ENCODE peak calls at places on chromosomes 16 and 17, in four cellular contexts. U is progenitor cell of endocrine pancreas, R is heart left ventricle, S is RWPE1. L is an unnamed sample.
A peak's percentile ranks its signal among the peaks of the same experiment; 100 is the strongest.

GRCh38 chr17:35808240-35808961 is 883 bp upstream of the TAF15 start:
- DNase-seq in U (no peak), R (no peak), S (no peak), L (no peak)

GRCh38 chr16:78842950-78843349 is 743.5 kb downstream of the WWOX start:
- DNase-seq in U (no peak), R (no peak), S (no peak), L (no peak)

GRCh38 chr16:86951831-86952598 is 365.2 kb downstream of the C16orf95 start:
- DNase-seq in U (no peak), R (no peak), S (peak; percentile 64), L (no peak)

GRCh38 chr16:30104090-30104489 is 8.1 kb upstream of the YPEL3 start:
- DNase-seq in U (no peak), R (no peak), S (no peak), L (no peak)

GRCh38 chr16:17657037-17657436 is 186.3 kb upstream of the XYLT1 start:
- DNase-seq in U (no peak), R (no peak), S (no peak), L (no peak)

GRCh38 chr16:52741386-52741785 is 194.4 kb upstream of the TOX3 start:
- DNase-seq in U (no peak), R (no peak), S (no peak), L (no peak)

GRCh38 chr17:42673885-42674754 is 2.7 kb downstream of the PLEKHH3 start:
- DNase-seq in U (no peak), R (peak; percentile 83), S (peak; percentile 52), L (peak; percentile 57)

GRCh38 chr17:42212382-42212781 is 18.1 kb upstream of the GHDC start:
- DNase-seq in U (no peak), R (no peak), S (no peak), L (no peak)

GRCh38 chr16:11135167-11135973 is 120.6 kb downstream of the SOCS1 start:
- DNase-seq in U (no peak), R (no peak), S (peak; percentile 53), L (no peak)

GRCh38 chr17:80081596-80081995 is 19.8 kb upstream of the GAA start:
- DNase-seq in U (no peak), R (no peak), S (no peak), L (no peak)
- TF ChIP-seq CTCF in U (no peak), R (no peak), S (no peak), L (no peak)

DNA sequence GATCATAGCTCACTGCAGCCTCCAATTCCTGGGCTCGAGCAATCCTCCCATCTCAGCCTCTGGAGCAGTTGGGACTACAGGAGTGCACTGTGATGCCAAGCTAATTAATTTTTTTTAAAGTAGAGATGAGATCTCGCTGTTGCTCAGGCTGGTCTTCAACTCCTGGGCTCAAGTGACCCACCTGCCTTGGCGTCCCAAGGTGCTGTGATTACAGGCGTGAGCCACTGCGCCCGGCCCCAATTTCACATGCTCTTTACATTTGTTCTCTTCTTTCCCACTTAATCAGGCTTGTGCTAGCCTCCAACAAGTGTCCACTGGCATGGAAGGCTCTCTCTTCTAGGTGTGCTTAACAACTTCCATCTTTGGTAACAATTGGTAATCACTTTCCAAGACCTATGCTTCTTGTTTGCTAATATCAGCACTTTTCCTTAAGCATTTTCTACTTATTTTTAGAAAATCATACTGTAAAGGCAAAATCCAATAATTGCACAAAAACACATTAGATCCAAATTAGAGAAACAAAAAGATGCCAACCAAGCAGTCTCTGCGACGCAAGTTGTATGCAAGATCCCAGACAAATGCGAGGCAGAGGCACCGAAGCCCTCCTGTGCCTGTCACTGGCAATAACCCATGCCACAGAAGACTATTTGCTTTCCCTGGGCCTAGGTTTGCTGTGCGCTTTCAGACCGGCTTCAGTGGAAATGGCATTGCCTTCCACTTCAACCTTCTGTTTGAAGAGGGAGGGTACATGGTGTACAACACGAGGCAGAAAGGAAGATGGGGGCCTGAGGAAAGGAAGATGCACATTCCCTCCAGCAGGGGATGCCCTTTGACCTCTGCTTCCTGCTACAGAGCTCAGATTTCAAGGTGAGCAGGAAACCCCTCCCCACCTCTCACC is 52.6 kb downstream of the NOS2 start:
- DNase-seq in U (no peak), R (no peak), S (no peak), L (peak; percentile 12)
- TF ChIP-seq CTCF in U (peak; percentile 53), R (no peak), S (peak; percentile 9), L (no peak)

GRCh38 chr16:20353379-20353778 is 864 bp upstream of the UMOD start:
- DNase-seq in U (no peak), R (no peak), S (no peak), L (no peak)

GRCh38 chr16:20348365-20349185 is 3.9 kb downstream of the UMOD start:
- DNase-seq in U (no peak), R (no peak), S (no peak), L (peak; percentile 25)

GRCh38 chr16:20352615-20353014 is at the start of gene UMOD:
- DNase-seq in U (no peak), R (no peak), S (no peak), L (no peak)

GRCh38 chr16:20347666-20348364 is 4.7 kb downstream of the UMOD start:
- DNase-seq in U (no peak), R (no peak), S (no peak), L (no peak)

DNA sequence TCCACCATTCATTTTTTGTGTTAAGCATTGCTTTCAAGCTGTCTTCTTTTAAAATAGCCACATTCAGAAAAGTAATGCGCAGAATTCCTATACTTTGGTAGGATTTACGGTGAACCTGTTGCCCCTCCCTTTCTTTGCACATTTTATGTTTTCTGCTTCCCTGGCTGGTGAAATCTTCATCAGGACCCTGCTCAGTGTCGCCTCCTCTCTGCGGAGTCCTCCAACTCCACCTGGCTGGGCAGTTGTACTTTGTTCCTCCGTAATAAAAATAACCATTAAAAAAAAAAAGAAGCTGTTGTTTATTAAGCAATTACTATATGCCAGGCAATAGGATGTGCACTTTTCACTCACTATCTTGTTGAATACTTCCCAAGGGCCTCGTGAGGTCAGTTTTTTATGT is 2.9 kb downstream of the UMOD start:
- DNase-seq in U (no peak), R (no peak), S (no peak), L (no peak)
- TF ChIP-seq CTCF in U (no peak), R (no peak), S (no peak), L (no peak)

GRCh38 chr17:51560398-51560797 is 300.1 kb downstream of the UTP18 start:
- DNase-seq in U (no peak), R (no peak), S (no peak), L (no peak)
- TF ChIP-seq CTCF in U (no peak), R (no peak), S (no peak), L (no peak)

DNA sequence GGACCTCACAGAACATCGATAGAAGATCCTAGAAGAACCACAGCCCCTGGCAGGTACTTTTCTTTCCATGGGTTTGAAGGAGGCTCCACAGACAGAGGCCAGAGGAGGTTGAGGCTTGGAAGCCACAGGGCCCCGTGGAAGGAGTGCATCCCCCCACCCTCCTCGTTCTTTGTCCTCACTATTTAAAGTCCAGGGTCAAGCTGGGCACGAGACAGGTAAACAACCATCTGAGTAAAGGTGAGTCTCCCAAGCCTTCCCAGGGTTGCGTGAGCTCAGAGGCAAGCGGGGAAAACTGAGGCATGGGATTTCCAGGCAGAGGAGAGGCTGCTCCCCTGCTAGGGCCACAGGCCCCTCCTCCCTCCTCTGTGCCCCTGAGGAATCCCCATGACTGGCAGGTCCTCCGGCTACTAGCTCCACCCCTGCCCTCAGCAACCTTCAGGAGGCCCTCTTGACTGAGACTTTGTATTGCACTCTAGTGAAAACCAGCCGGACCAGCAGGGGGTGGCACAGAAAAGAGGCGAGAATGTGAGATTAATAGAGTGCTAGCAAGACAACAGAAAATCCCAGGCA is 927 bp upstream of the SULT1A2 start:
- DNase-seq in U (no peak), R (no peak), S (no peak), L (peak; percentile 38)
- TF ChIP-seq CTCF in U (peak; percentile 27), R (no peak), S (no peak), L (no peak)